ENCODE peak calls at places on chromosomes 13 and 19, in four cellular contexts. O is heart right ventricle, L is body of pancreas, U is ascending aorta. Z is an unnamed sample.

GRCh38 chr13:26007774-26008173 is 44.0 kb downstream of the SHISA2 start:
- DNase-seq in U (no peak), O (no peak), L (no peak), Z (no peak)

GRCh38 chr13:81304121-81304659 is 963.3 kb upstream of the SPRY2 start:
- DNase-seq in L (no peak), O (no peak), U (no peak), Z (no peak)

GRCh38 chr19:6226444-6227155 is 53.2 kb downstream of the MLLT1 start:
- DNase-seq in L (no peak), U (no peak), O (no peak), Z (no peak)

GRCh38 chr13:34257980-34258379 is 440.0 kb downstream of the RFC3 start:
- DNase-seq in O (no peak), U (no peak), L (no peak), Z (no peak)

GRCh38 chr13:51601601-51602348 is 17.5 kb downstream of the WDFY2 start:
- DNase-seq in U (no peak), L (no peak), O (no peak), Z (no peak)

GRCh38 chr13:90485441-90485840 is 862.0 kb upstream of the MIR17HG start:
- DNase-seq in L (no peak), O (no peak), U (no peak), Z (no peak)

GRCh38 chr19:39428309-39429112 is 7.2 kb downstream of the RPS16 start:
- DNase-seq in O (peak), U (no peak), L (peak), Z (peak)

GRCh38 chr13:63636231-63636993 is 2220.8 kb upstream of the PCDH20 start:
- DNase-seq in U (no peak), L (peak), O (no peak), Z (no peak)

GRCh38 chr13:77031869-77032268 is 4.9 kb upstream of the FBXL3 start:
- DNase-seq in L (no peak), O (no peak), U (no peak), Z (no peak)

GRCh38 chr19:35911790-35912189 is 3.7 kb upstream of the TYROBP start:
- DNase-seq in O (no peak), U (no peak), L (peak), Z (no peak)

GRCh38 chr19:17772172-17772571 is 20.9 kb downstream of the FCHO1 start:
- DNase-seq in O (no peak), U (no peak), L (no peak), Z (no peak)

GRCh38 chr13:94382520-94382919 is 97.0 kb downstream of the DCT start:
- DNase-seq in O (no peak), L (no peak), U (no peak), Z (no peak)

GRCh38 chr19:3573858-3574637 is 1.3 kb downstream of the HMG20B start:
- DNase-seq in U (peak), L (peak), O (peak), Z (peak)

GRCh38 chr19:17424743-17425365 is 5.0 kb downstream of the MVB12A start:
- DNase-seq in U (no peak), L (no peak), O (no peak), Z (peak)

GRCh38 chr13:99176309-99177276 is 24.1 kb upstream of the UBAC2 start:
- DNase-seq in U (no peak), L (peak), O (peak), Z (peak)

GRCh38 chr19:5459360-5459759 is 4.1 kb downstream of the ZNRF4 start:
- DNase-seq in L (no peak), O (no peak), U (no peak), Z (no peak)

GRCh38 chr19:49395581-49396407 is 7.7 kb downstream of the KASH5 start:
- DNase-seq in U (no peak), O (no peak), L (no peak), Z (peak)

GRCh38 chr13:83943530-83944279 is 61.4 kb upstream of the SLITRK1 start:
- DNase-seq in U (no peak), L (peak), O (no peak), Z (no peak)

GRCh38 chr13:18948012-18948663 is 233.5 kb downstream of the TUBA3C start:
- DNase-seq in O (no peak), U (no peak), L (no peak), Z (no peak)

GRCh38 chr13:77325371-77325941 is 1.4 kb downstream of the MYCBP2 start:
- DNase-seq in U (no peak), L (no peak), O (no peak), Z (no peak)

GRCh38 chr13:32175307-32175706 is 139.9 kb downstream of the ZAR1L start:
- DNase-seq in L (no peak), U (no peak), O (no peak), Z (no peak)

GRCh38 chr13:76012091-76012721 is 376.1 kb downstream of the LMO7 start:
- DNase-seq in L (no peak), U (no peak), O (no peak), Z (no peak)

GRCh38 chr13:82330499-82330898 is 1551.8 kb downstream of the SLITRK1 start:
- DNase-seq in L (no peak), U (no peak), O (no peak), Z (no peak)

GRCh38 chr13:77701305-77701704 is 3.8 kb downstream of the SLAIN1 start:
- DNase-seq in O (no peak), U (no peak), L (no peak), Z (no peak)

GRCh38 chr13:106533101-106533939 is 2.1 kb downstream of the EFNB2 start:
- DNase-seq in L (peak), O (peak), U (no peak), Z (peak)

GRCh38 chr19:55189424-55189823 is 9.3 kb upstream of the SYT5 start:
- DNase-seq in U (peak), L (no peak), O (peak), Z (no peak)

GRCh38 chr13:29359181-29359580 is 236.3 kb downstream of the SLC7A1 start:
- DNase-seq in O (no peak), L (no peak), U (no peak), Z (no peak)

GRCh38 chr13:91313103-91313502 is 34.4 kb upstream of the MIR17HG start:
- DNase-seq in L (no peak), O (no peak), U (no peak), Z (no peak)

GRCh38 chr19:1076951-1077350 is 10.0 kb downstream of the ARHGAP45 start:
- DNase-seq in L (peak), U (peak), O (peak), Z (no peak)

GRCh38 chr13:36282818-36283432 is 14.7 kb downstream of the CCDC169 start:
- DNase-seq in L (no peak), O (no peak), U (no peak), Z (no peak)

GRCh38 chr13:49806126-49806536 is 13.6 kb upstream of the KPNA3 start:
- DNase-seq in O (no peak), L (no peak), U (no peak), Z (no peak)

GRCh38 chr13:23427342-23428182 is 5.9 kb downstream of the SACS start:
- DNase-seq in L (peak), O (peak), U (no peak), Z (peak)

GRCh38 chr19:55383789-55384575 is at the start of gene TMEM238:
- DNase-seq in U (no peak), L (peak), O (peak), Z (peak)

GRCh38 chr13:95741584-95742563 is 64.9 kb downstream of the DNAJC3 start:
- DNase-seq in O (no peak), L (no peak), U (no peak), Z (no peak)

GRCh38 chr13:54287062-54287764 is 1258.6 kb downstream of the OLFM4 start:
- DNase-seq in L (no peak), O (no peak), U (no peak), Z (no peak)

GRCh38 chr13:40185393-40185792 is 481.0 kb downstream of the FOXO1 start:
- DNase-seq in U (no peak), L (no peak), O (no peak), Z (no peak)

GRCh38 chr13:40186636-40187323 is 479.7 kb downstream of the FOXO1 start:
- DNase-seq in L (no peak), U (no peak), O (no peak), Z (no peak)

GRCh38 chr13:40187836-40188591 is 478.4 kb downstream of the FOXO1 start:
- DNase-seq in O (no peak), U (no peak), L (no peak), Z (no peak)

GRCh38 chr13:40186041-40186440 is 480.4 kb downstream of the FOXO1 start:
- DNase-seq in O (no peak), U (no peak), L (no peak), Z (no peak)

DNA sequence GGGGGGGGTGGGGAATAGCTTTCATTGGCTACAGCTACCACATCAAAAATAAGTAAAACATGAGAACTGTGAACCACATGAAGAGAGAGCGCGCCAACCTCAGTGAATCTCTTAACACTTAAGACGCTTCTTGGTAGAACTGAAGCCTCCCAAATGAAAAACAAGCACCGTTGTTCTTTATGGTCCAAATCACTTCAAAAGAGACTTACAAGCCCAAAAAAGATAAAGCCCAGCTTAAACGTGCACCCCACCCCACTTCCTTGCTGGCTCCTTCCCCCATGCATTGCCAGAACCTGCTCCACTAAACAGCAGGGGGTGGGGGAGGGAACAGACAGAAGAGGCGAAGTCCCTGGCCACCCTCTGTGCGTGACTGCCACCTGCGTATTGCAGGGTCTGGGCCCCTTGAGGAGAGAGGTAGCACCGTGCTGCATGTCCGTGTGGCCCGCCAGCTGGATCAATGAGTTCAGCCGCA is 479.1 kb downstream of the FOXO1 start:
- DNase-seq in O (no peak), L (no peak), U (no peak), Z (no peak)
- H3K27ac ChIP-seq in O (no peak), L (no peak), U (no peak), Z (no peak)

GRCh38 chr13:112956516-112957294 is 12.3 kb upstream of the MCF2L start:
- DNase-seq in O (no peak), L (no peak), U (no peak), Z (peak)
- TF ChIP-seq CTCF in O (no peak), L (no peak), U (no peak), Z (no peak)

GRCh38 chr19:15461694-15462093 is 2.6 kb downstream of the RASAL3 start:
- DNase-seq in U (no peak), O (no peak), L (no peak), Z (no peak)
- H3K27ac ChIP-seq in U (no peak), O (no peak), L (no peak), Z (no peak)

GRCh38 chr13:41075485-41075884 is 14.2 kb downstream of the WBP4 start:
- DNase-seq in U (no peak), L (no peak), O (no peak), Z (no peak)

GRCh38 chr13:41071775-41072174 is 10.5 kb downstream of the WBP4 start:
- DNase-seq in O (no peak), L (no peak), U (no peak), Z (no peak)

GRCh38 chr13:41077475-41077874 is 16.2 kb downstream of the WBP4 start:
- DNase-seq in O (no peak), L (no peak), U (no peak), Z (no peak)

GRCh38 chr13:41074523-41074922 is 13.2 kb downstream of the WBP4 start:
- DNase-seq in U (no peak), L (no peak), O (no peak), Z (no peak)

DNA sequence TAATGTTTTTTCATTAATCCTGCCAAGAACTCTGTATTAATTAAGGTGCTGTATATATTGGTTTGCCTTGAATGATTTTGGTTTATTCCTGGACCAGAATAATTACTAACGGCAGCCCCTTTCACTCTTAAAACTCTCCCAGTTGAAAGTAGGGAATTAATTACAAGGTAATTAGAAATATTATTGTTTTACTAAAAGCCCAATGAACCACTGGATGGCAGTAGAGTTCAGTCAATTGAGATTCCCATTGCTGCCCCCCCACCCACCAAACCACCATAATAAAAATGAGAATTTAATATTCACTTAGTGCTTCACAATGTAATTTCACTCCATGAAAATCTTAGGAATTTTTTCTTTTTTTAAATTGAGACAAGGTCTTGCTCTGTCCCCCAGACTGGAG is 13.7 kb downstream of the WBP4 start:
- DNase-seq in L (peak), O (no peak), U (no peak), Z (no peak)
- TF ChIP-seq CTCF in L (peak), O (peak), U (peak), Z (peak)

DNA sequence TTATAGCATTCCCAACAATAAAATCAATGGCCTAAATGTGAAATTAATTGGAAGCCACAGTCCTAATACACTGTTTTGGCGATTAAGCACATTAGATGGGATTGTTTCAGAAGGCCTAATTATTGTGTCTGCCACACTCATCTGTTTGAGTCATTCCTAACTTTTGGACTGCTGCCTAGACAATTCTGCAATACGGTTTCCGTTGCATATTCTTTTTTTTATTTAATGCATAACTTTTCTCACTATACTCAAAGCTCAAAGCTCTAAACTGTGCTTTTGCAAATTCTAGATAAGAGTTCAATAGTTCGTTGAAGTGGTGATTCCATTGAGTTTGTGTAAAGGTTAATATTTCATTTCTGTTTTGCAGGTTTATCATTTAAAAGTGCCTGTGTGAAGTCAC is 53.1 kb downstream of the MBNL2 start:
- DNase-seq in O (peak), L (no peak), U (no peak), Z (no peak)
- H3K27ac ChIP-seq in O (peak), L (peak), U (peak), Z (no peak)

DNA sequence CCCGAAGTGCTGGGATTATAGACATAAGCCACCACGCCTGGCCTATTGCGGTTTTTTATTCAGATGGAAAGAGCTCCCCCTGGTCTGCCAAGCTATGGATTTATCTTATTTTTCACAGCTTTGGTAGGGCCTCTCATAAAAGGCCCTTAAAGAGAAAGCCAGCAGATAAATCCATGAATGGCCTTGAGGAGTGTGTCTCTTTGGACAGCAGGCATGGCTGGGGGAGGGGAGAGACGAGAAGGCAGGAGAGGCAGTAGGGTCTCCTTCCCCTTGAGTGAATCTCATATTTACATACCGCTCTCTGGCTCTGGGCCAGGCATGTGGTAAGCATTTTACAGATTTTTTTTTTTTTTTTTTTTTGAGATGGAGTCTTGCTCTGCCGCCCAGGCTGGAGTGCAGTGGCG is 25.2 kb downstream of the MARK4 start:
- DNase-seq in L (peak), O (no peak), U (no peak), Z (peak)
- TF ChIP-seq CTCF in L (no peak), O (no peak), U (no peak), Z (no peak)

DNA sequence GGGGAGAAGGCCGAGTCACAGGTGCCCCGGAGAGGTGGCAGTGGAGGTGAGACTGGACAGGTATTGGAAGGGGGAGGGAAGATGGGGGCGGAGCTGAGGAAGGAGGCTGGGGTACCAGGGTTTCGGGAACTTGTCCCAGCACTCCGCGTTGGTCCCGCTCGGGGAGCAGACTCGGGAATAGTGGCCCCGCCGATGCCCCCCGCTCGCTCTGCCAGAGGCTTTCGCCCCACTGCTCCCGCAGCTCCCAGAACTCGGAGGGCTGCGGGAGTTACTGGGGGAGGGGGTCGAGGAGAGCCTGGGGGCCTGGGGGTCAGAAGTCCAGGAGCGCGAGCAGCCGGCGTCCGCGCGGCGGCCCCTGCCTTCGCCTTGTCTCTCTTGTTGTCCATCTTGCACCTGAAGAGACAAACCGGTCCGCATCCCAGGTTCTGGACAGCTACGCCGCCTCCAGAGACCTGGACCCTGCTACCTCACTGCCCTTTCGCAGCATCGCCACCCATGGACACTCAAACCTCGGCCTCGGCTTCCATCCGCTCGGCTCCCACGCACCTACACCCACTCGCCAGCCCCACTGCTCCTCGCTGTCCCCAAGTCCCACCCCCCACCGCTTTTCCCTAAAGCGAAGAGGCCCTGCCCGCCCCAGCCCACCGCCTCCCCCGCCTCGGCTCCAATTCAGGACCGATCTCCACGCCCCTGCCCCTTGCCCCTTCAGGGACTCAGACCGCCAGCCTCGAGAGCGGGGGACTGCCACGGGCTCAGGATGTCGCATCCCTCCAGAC is 698 bp downstream of the PRR36 start:
- DNase-seq in U (no peak), L (no peak), O (no peak), Z (no peak)
- H3K27ac ChIP-seq in U (no peak), L (no peak), O (no peak), Z (no peak)